ENCODE peak calls at places on chromosomes 4 and X, in ten cellular contexts. A is posterior cingulate gyrus, W is cardiac muscle cell, B is AG10803, I is amniotic stem cell, E is amniotic epithelial cell, P is T-helper 9 cell, T is cardiac fibroblast, H is NCI-H2171, Q is substantia nigra. Z is an unnamed sample.

GRCh38 chr4:139142097-139142496 is 34.9 kb downstream of the ELF2 start:
- DNase-seq in A (no peak), W (no peak), B (no peak), I (no peak), E (no peak), P (no peak), T (no peak), H (no peak), Q (no peak), Z (no peak)

GRCh38 chr4:52824603-52825310 is 37.4 kb upstream of the RASL11B start:
- DNase-seq in A (no peak), W (peak), B (peak), I (no peak), E (peak), P (no peak), T (no peak), H (no peak), Q (no peak), Z (no peak)

GRCh38 chr4:125727931-125728330 is 413.2 kb downstream of the FAT4 start:
- DNase-seq in A (no peak), W (no peak), B (no peak), I (no peak), E (no peak), P (no peak), T (peak), H (no peak), Q (no peak), Z (no peak)

GRCh38 chrX:6170424-6170823 is 58.2 kb downstream of the NLGN4X start:
- DNase-seq in A (no peak), W (no peak), B (no peak), I (no peak), E (no peak), P (no peak), T (no peak), H (no peak), Q (no peak), Z (no peak)

GRCh38 chr4:119587796-119588195 is 40.8 kb downstream of the PDE5A start:
- DNase-seq in A (no peak), W (no peak), B (no peak), I (no peak), E (peak), P (no peak), T (no peak), H (no peak), Q (no peak), Z (peak)

GRCh38 chrX:150700107-150700506 is 6.9 kb downstream of the MTMR1 start:
- DNase-seq in A (no peak), W (no peak), B (no peak), I (no peak), E (no peak), P (no peak), T (no peak), H (no peak), Q (no peak), Z (no peak)

GRCh38 chrX:54444752-54445151 is 4.5 kb downstream of the TSR2 start:
- DNase-seq in A (no peak), W (no peak), B (no peak), I (no peak), E (no peak), P (no peak), T (no peak), H (no peak), Q (no peak), Z (no peak)

GRCh38 chr4:37977471-37978452 is 17.6 kb downstream of the PTTG2 start:
- DNase-seq in A (peak), W (peak), B (peak), I (peak), E (peak), P (peak), T (peak), H (no peak), Q (peak), Z (no peak)

GRCh38 chrX:19017271-19017670 is 33.4 kb upstream of the PHKA2 start:
- DNase-seq in A (no peak), W (peak), B (peak), I (no peak), E (no peak), P (no peak), T (peak), H (no peak), Q (no peak), Z (no peak)